ENCODE peak calls at places on chromosomes 1 and 21, in five cellular contexts. One of them, this sample, is unnamed.
A peak's percentile ranks its signal among the peaks of the same experiment; 100 is the strongest.

GRCh38 chr1:232613752-232614381 is 16.1 kb downstream of the SIPA1L2 start:
- DNase-seq in Panc1: no peak
- DNase-seq in PC-9: no peak
- DNase-seq in CD4-positive, CD25-positive, alpha-beta regulatory T cell: no peak
- DNase-seq in aorta: no peak
- DNase-seq in this sample: no peak

GRCh38 chr1:67749844-67750689 is 65.1 kb downstream of the GADD45A start:
- DNase-seq in Panc1: no peak
- DNase-seq in PC-9: peak; percentile 96
- DNase-seq in CD4-positive, CD25-positive, alpha-beta regulatory T cell: no peak
- DNase-seq in aorta: peak; percentile 76
- DNase-seq in this sample: peak; percentile 88

GRCh38 chr1:58949551-58950220 is 165.8 kb upstream of the JUN start:
- DNase-seq in Panc1: no peak
- DNase-seq in PC-9: no peak
- DNase-seq in CD4-positive, CD25-positive, alpha-beta regulatory T cell: no peak
- DNase-seq in aorta: no peak
- DNase-seq in this sample: no peak

GRCh38 chr21:36150192-36150711 is 6.4 kb upstream of the DOP1B start:
- DNase-seq in Panc1: no peak
- DNase-seq in PC-9: no peak
- DNase-seq in CD4-positive, CD25-positive, alpha-beta regulatory T cell: peak; percentile 39
- DNase-seq in aorta: no peak
- DNase-seq in this sample: no peak

GRCh38 chr1:110786802-110787327 is 86.1 kb upstream of the CD53 start:
- DNase-seq in Panc1: no peak
- DNase-seq in PC-9: no peak
- DNase-seq in CD4-positive, CD25-positive, alpha-beta regulatory T cell: peak; percentile 66
- DNase-seq in aorta: no peak
- DNase-seq in this sample: no peak

GRCh38 chr1:154350383-154350782 is 25.1 kb downstream of the ATP8B2 start:
- DNase-seq in Panc1: no peak
- DNase-seq in PC-9: no peak
- DNase-seq in CD4-positive, CD25-positive, alpha-beta regulatory T cell: no peak
- DNase-seq in aorta: no peak
- DNase-seq in this sample: no peak

GRCh38 chr1:20702416-20702815 is 15.4 kb downstream of the KIF17 start:
- DNase-seq in Panc1: no peak
- DNase-seq in PC-9: no peak
- DNase-seq in CD4-positive, CD25-positive, alpha-beta regulatory T cell: no peak
- DNase-seq in aorta: no peak
- DNase-seq in this sample: no peak

GRCh38 chr21:33286076-33286475 is 19.9 kb downstream of the IL10RB start:
- DNase-seq in Panc1: no peak
- DNase-seq in PC-9: no peak
- DNase-seq in CD4-positive, CD25-positive, alpha-beta regulatory T cell: no peak
- DNase-seq in aorta: peak; percentile 62
- DNase-seq in this sample: no peak

GRCh38 chr1:74611887-74612286 is 61.7 kb downstream of the ERICH3 start:
- DNase-seq in Panc1: no peak
- DNase-seq in PC-9: no peak
- DNase-seq in CD4-positive, CD25-positive, alpha-beta regulatory T cell: no peak
- DNase-seq in aorta: no peak
- DNase-seq in this sample: no peak

GRCh38 chr1:85448358-85448757 is 16.6 kb downstream of the DDAH1 start:
- DNase-seq in Panc1: no peak
- DNase-seq in PC-9: no peak
- DNase-seq in CD4-positive, CD25-positive, alpha-beta regulatory T cell: no peak
- DNase-seq in aorta: no peak
- DNase-seq in this sample: no peak

GRCh38 chr21:15809818-15810217 is 80.0 kb downstream of the USP25 start:
- DNase-seq in Panc1: no peak
- DNase-seq in PC-9: no peak
- DNase-seq in CD4-positive, CD25-positive, alpha-beta regulatory T cell: peak; percentile 10
- DNase-seq in aorta: no peak
- DNase-seq in this sample: no peak

GRCh38 chr1:15674760-15675159 is 9.4 kb upstream of the PLEKHM2 start:
- DNase-seq in Panc1: no peak
- DNase-seq in PC-9: no peak
- DNase-seq in CD4-positive, CD25-positive, alpha-beta regulatory T cell: no peak
- DNase-seq in aorta: no peak
- DNase-seq in this sample: no peak

GRCh38 chr1:58689167-58689566 is 10.7 kb downstream of the MYSM1 start:
- DNase-seq in Panc1: no peak
- DNase-seq in PC-9: no peak
- DNase-seq in CD4-positive, CD25-positive, alpha-beta regulatory T cell: no peak
- DNase-seq in aorta: no peak
- DNase-seq in this sample: no peak

GRCh38 chr1:153597206-153597605 is 15.7 kb downstream of the S100A16 start:
- DNase-seq in Panc1: no peak
- DNase-seq in PC-9: peak; percentile 68
- DNase-seq in CD4-positive, CD25-positive, alpha-beta regulatory T cell: peak; percentile 42
- DNase-seq in aorta: no peak
- DNase-seq in this sample: no peak

GRCh38 chr21:33302055-33302454 is 22.7 kb upstream of the IFNAR1 start:
- DNase-seq in Panc1: no peak
- DNase-seq in PC-9: no peak
- DNase-seq in CD4-positive, CD25-positive, alpha-beta regulatory T cell: no peak
- DNase-seq in aorta: no peak
- DNase-seq in this sample: no peak

GRCh38 chr1:232636799-232637198 is 6.9 kb upstream of the SIPA1L2 start:
- DNase-seq in Panc1: no peak
- DNase-seq in PC-9: no peak
- DNase-seq in CD4-positive, CD25-positive, alpha-beta regulatory T cell: no peak
- DNase-seq in aorta: no peak
- DNase-seq in this sample: no peak

GRCh38 chr1:231581859-231582258 is 44.7 kb upstream of the DISC1 start:
- DNase-seq in Panc1: no peak
- DNase-seq in PC-9: no peak
- DNase-seq in CD4-positive, CD25-positive, alpha-beta regulatory T cell: no peak
- DNase-seq in aorta: no peak
- DNase-seq in this sample: no peak

GRCh38 chr1:231580874-231581273 is 45.7 kb upstream of the DISC1 start:
- DNase-seq in Panc1: no peak
- DNase-seq in PC-9: no peak
- DNase-seq in CD4-positive, CD25-positive, alpha-beta regulatory T cell: no peak
- DNase-seq in aorta: no peak
- DNase-seq in this sample: no peak

GRCh38 chr1:231583376-231583775 is 43.2 kb upstream of the DISC1 start:
- DNase-seq in Panc1: no peak
- DNase-seq in PC-9: no peak
- DNase-seq in CD4-positive, CD25-positive, alpha-beta regulatory T cell: no peak
- DNase-seq in aorta: no peak
- DNase-seq in this sample: no peak

DNA sequence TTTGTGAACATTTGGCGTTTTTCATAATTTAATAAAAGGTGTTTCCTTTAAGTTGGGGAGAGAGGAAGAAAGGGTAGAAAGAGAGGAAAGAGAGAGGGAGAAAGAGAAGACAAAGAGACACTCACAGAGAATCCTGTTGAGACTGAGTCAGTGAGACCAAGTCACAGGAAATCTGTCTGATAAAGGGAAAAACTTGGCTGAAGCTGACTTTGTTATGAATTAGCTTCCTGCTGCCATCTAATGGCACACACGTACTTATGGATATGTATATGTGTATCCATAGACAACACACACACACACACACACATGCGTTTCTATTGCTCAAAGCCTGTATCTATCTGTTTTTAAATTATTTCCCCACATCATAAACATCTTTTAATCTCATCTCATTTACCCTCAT is 42.5 kb upstream of the DISC1 start:
- DNase-seq in Panc1: peak; percentile 32
- DNase-seq in PC-9: no peak
- DNase-seq in CD4-positive, CD25-positive, alpha-beta regulatory T cell: peak; percentile 31
- DNase-seq in aorta: no peak
- DNase-seq in this sample: no peak
- H3K27ac ChIP-seq in Panc1: no peak overlapping the region
- H3K27ac ChIP-seq in PC-9: no peak overlapping the region
- H3K27ac ChIP-seq in CD4-positive, CD25-positive, alpha-beta regulatory T cell: no peak overlapping the region
- H3K27ac ChIP-seq in aorta: no peak overlapping the region
- H3K27ac ChIP-seq in this sample: no peak overlapping the region

GRCh38 chr1:3077561-3077960 is 8.6 kb downstream of the PRDM16 start:
- DNase-seq in Panc1: no peak
- DNase-seq in PC-9: no peak
- DNase-seq in CD4-positive, CD25-positive, alpha-beta regulatory T cell: no peak
- DNase-seq in aorta: no peak
- DNase-seq in this sample: no peak
- H3K27me3 ChIP-seq in Panc1: no peaks in the 10 kb centered on the region
- H3K27me3 ChIP-seq in PC-9: peaks cover 88% of the 10 kb centered on the region
- H3K27me3 ChIP-seq in CD4-positive, CD25-positive, alpha-beta regulatory T cell: no peaks in the 10 kb centered on the region
- H3K27me3 ChIP-seq in aorta: no peaks in the 10 kb centered on the region
- H3K27me3 ChIP-seq in this sample: peaks cover 60% of the 10 kb centered on the region

GRCh38 chr1:117113199-117113598 is 8.3 kb downstream of the TRIM45 start:
- DNase-seq in Panc1: no peak
- DNase-seq in PC-9: no peak
- DNase-seq in CD4-positive, CD25-positive, alpha-beta regulatory T cell: no peak
- DNase-seq in aorta: no peak
- DNase-seq in this sample: no peak
- H3K27ac ChIP-seq in Panc1: no peak overlapping the region
- H3K27ac ChIP-seq in PC-9: no peak overlapping the region
- H3K27ac ChIP-seq in CD4-positive, CD25-positive, alpha-beta regulatory T cell: no peak overlapping the region
- H3K27ac ChIP-seq in aorta: no peak overlapping the region
- H3K27ac ChIP-seq in this sample: no peak overlapping the region

DNA sequence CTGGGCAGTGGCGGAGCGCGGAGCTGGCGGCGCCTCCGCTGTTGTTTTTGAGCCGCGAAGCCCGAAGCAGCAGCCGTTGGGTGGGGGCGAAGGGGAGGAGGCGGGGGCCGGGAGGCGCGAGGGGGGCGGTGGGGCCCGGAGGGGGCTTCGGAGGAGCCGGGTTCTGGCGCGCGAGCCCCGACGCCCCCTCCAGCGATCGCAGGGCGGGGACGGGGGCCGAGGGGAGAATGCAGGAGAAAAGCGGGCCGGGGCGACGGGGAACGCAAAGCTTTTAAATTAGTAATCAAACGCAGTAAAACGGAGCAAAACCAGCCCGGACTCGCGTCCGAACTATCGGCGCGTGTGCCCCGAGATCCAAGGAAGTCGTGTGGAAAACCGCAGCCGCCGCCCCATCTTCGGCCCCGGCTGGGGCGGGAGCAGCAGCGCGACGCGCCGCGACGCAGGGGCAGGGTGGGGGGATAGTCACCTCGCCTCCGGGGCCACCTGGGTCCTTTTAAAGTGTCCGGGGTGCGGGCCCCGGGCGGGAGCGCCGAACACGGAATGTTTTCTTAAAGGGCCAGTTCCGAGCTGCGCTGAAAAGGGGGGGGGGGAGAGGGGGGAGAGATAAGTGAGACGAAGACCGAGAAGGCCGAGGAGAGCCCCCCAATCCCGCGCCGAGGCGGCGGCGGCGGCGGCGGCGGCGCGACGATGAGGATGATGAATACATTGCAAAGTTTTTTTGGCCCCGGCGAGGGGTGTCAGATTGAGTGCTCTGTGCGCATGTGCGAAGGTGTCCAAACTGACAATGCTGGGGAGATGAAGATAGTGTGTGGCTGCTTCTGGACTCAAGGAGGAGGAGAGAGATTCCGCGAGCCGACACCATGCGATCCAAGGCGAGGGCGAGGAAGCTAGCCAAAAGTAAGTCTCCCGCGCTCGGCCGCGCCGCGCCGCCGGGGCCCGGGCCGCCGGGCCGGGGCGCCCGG is at the start of gene PRDM16:
- DNase-seq in Panc1: no peak
- DNase-seq in PC-9: no peak
- DNase-seq in CD4-positive, CD25-positive, alpha-beta regulatory T cell: peak; percentile 8
- DNase-seq in aorta: peak; percentile 83
- DNase-seq in this sample: no peak
- H3K27me3 ChIP-seq in Panc1: no peaks in the 10 kb centered on the region
- H3K27me3 ChIP-seq in PC-9: peaks cover 19% of the 10 kb centered on the region
- H3K27me3 ChIP-seq in CD4-positive, CD25-positive, alpha-beta regulatory T cell: no peaks in the 10 kb centered on the region
- H3K27me3 ChIP-seq in aorta: no peaks in the 10 kb centered on the region
- H3K27me3 ChIP-seq in this sample: peaks cover 91% of the 10 kb centered on the region

GRCh38 chr1:23823767-23824166 is 1.5 kb downstream of the HMGCL start:
- DNase-seq in Panc1: no peak
- DNase-seq in PC-9: no peak
- DNase-seq in CD4-positive, CD25-positive, alpha-beta regulatory T cell: no peak
- DNase-seq in aorta: no peak
- DNase-seq in this sample: no peak
- H3K27ac ChIP-seq in Panc1: no peak overlapping the region
- H3K27ac ChIP-seq in PC-9: no peak overlapping the region
- H3K27ac ChIP-seq in CD4-positive, CD25-positive, alpha-beta regulatory T cell: peak overlapping the region; percentile 41
- H3K27ac ChIP-seq in aorta: no peak overlapping the region
- H3K27ac ChIP-seq in this sample: no peak overlapping the region

GRCh38 chr1:119010201-119010600 is 22.1 kb upstream of the TBX15 start:
- DNase-seq in Panc1: no peak
- DNase-seq in PC-9: no peak
- DNase-seq in CD4-positive, CD25-positive, alpha-beta regulatory T cell: no peak
- DNase-seq in aorta: no peak
- DNase-seq in this sample: no peak
- H3K27me3 ChIP-seq in Panc1: no peaks in the 10 kb centered on the region
- H3K27me3 ChIP-seq in PC-9: no peaks in the 10 kb centered on the region
- H3K27me3 ChIP-seq in CD4-positive, CD25-positive, alpha-beta regulatory T cell: peaks cover 25% of the 10 kb centered on the region
- H3K27me3 ChIP-seq in aorta: no peaks in the 10 kb centered on the region
- H3K27me3 ChIP-seq in this sample: peaks cover 35% of the 10 kb centered on the region